ENCODE peak calls at places on chromosomes 4 and X, in four cellular contexts. C, I, S and M are unnamed samples.

GRCh38 chr4:94533405-94534223 is 81.9 kb downstream of the PDLIM5 start:
- DNase-seq in S (no peak), C (no peak), I (no peak), M (no peak)

GRCh38 chr4:108031427-108032083 is 41.9 kb downstream of the HADH start:
- DNase-seq in S (no peak), I (no peak), C (no peak), M (no peak)

GRCh38 chrX:101803451-101803850 is 128.4 kb downstream of the ZMAT1 start:
- DNase-seq in C (no peak), S (no peak), I (peak; percentile 12), M (peak; percentile 44)

GRCh38 chrX:17412692-17413091 is 37.7 kb downstream of the NHS start:
- DNase-seq in C (no peak), S (no peak), I (no peak), M (no peak)

GRCh38 chr4:153649572-153649991 is 34.5 kb upstream of the TLR2 start:
- DNase-seq in S (peak; percentile 64), I (no peak), C (no peak), M (no peak)

GRCh38 chr4:7377223-7377865 is 57.4 kb downstream of the PSAPL1 start:
- DNase-seq in C (no peak), S (no peak), I (no peak), M (no peak)

GRCh38 chrX:45756562-45756961 is 555.9 kb upstream of the DIPK2B start:
- DNase-seq in C (no peak), I (no peak), S (no peak), M (no peak)

GRCh38 chrX:129842510-129843208 is 1.0 kb downstream of the ZDHHC9 start:
- DNase-seq in S (peak; percentile 33), I (peak; percentile 19), C (no peak), M (peak; percentile 69)

GRCh38 chr4:97845758-97846157 is 297.5 kb downstream of the STPG2 start:
- DNase-seq in S (peak; percentile 7), C (no peak), I (no peak), M (no peak)

GRCh38 chrX:110509778-110510510 is 151.3 kb downstream of the RTL9 start:
- DNase-seq in C (peak; percentile 24), S (peak; percentile 89), I (no peak), M (peak; percentile 55)

GRCh38 chr4:25915359-25915716 is 1.3 kb downstream of the SMIM20 start:
- DNase-seq in S (no peak), I (no peak), C (no peak), M (no peak)

GRCh38 chr4:25911356-25911755 is 2.7 kb upstream of the SMIM20 start:
- DNase-seq in I (no peak), C (no peak), S (no peak), M (no peak)

GRCh38 chr4:25913851-25914669 is at the start of gene SMIM20:
- DNase-seq in C (peak; percentile 89), I (peak; percentile 90), S (peak; percentile 92), M (peak; percentile 98)

GRCh38 chr4:25914670-25915358 is 794 bp downstream of the SMIM20 start:
- DNase-seq in S (no peak), I (no peak), C (no peak), M (no peak)

DNA sequence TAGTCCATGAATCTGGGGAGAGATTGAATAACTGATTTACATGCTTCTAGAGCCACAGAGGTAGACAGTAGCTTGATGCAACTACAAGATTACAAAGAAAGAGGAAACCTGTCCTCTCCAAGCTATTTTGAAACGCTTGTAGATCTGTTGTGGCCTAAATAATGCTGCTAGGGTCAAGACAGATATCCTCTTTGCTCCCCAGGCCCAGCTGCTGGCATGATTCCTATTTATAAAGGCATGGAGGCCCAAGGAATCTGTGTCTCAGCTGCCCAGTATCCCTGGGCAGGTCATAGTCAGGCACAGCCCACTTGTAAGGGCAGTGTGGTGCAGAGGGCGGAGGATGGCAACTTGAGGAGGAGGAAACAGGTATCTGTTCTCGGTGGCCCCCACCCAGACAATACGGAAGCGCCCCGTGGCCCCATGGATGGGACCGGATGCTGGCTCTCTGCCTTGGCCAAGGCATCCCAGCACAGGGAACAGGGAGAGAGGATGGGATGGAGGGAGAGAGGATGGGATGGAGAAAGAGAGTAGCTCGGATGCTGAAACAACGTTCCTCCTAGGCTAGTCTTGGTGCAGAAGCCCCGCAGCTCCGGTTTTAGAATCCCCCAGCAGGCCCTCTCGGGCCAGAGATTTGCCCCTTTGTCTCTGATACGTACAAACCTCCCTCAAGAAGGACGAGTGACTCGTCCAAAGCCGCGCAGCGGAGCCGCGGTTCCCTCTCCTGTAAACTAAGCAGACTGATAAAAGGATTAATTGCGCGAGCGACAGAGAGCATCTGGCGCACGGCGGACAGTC is 767 bp upstream of the SMIM20 start:
- DNase-seq in C (no peak), S (peak; percentile 61), I (peak; percentile 33), M (no peak)
- H3K9ac ChIP-seq in C (no peak overlapping the region), S (peak overlapping the region; percentile 73), I (peak overlapping the region; percentile 69), M (peak overlapping the region; percentile 61)

GRCh38 chr4:173272987-173273386 is 61.2 kb downstream of the HMGB2 start:
- DNase-seq in C (no peak), I (no peak), S (no peak), M (no peak)
- H3K27ac ChIP-seq in C (no peak overlapping the region), I (no peak overlapping the region), S (no peak overlapping the region), M (no peak overlapping the region)

GRCh38 chr4:140253556-140254027 is 99.6 kb upstream of the MAML3 start:
- DNase-seq in C (no peak), S (no peak), I (no peak), M (no peak)

GRCh38 chr4:140255919-140256318 is 101.9 kb upstream of the MAML3 start:
- DNase-seq in S (no peak), I (no peak), C (no peak), M (no peak)

GRCh38 chr4:140256335-140256734 is 102.4 kb upstream of the MAML3 start:
- DNase-seq in S (peak; percentile 59), C (no peak), I (peak; percentile 52), M (peak; percentile 68)

GRCh38 chr4:140255467-140255866 is 101.5 kb upstream of the MAML3 start:
- DNase-seq in C (no peak), I (no peak), S (no peak), M (no peak)

DNA sequence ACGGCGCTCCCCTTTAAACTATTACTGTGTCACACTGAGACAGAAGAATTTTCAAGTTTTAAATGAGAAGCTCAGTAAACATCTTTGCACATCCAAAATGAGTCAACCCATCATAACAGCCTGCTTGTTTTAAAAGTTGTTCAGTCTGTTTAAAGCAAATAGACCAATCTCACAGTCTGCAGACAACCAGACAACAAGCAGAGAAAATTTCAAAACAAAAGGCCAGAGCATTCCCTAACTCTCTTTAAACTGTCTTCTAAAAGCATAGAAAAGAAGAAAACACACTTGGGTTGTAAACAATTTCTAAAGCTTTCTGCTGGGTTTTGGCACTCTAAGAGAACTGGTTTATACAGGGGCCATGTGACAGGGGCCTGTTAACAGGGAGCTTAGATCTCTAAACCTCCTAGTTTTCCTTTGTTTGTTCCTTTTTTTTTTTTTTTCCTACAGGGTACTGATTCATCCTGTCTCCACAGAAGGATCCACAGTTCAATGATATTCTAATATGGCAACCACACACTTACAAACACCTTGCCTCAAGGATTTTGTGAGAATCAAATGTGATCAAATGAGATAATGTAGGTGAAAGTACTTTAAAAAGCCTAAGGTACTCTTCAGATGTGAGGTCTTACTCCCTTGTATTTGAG is 100.8 kb upstream of the MAML3 start:
- DNase-seq in I (no peak), C (no peak), S (no peak), M (no peak)
- H3K9ac ChIP-seq in I (no peak overlapping the region), C (no peak overlapping the region), S (no peak overlapping the region), M (no peak overlapping the region)

GRCh38 chr4:17809667-17810066 is 890 bp downstream of the DCAF16 start:
- DNase-seq in S (no peak), I (no peak), C (no peak), M (no peak)
- H3K27ac ChIP-seq in S (no peak overlapping the region), I (peak overlapping the region; percentile 95), C (no peak overlapping the region), M (peak overlapping the region; percentile 95)

GRCh38 chr4:75653845-75654503 is 19.2 kb downstream of the G3BP2 start:
- DNase-seq in C (no peak), I (no peak), S (peak; percentile 84), M (peak; percentile 58)
- H3K9ac ChIP-seq in C (no peak overlapping the region), I (no peak overlapping the region), S (no peak overlapping the region), M (no peak overlapping the region)

GRCh38 chr4:74109116-74109791 is 10.3 kb upstream of the CXCL2 start:
- DNase-seq in I (no peak), S (peak; percentile 96), C (no peak), M (peak; percentile 73)

GRCh38 chr4:74104145-74104544 is 5.2 kb upstream of the CXCL2 start:
- DNase-seq in I (no peak), S (peak; percentile 47), C (no peak), M (no peak)

GRCh38 chr4:74108457-74109115 is 9.6 kb upstream of the CXCL2 start:
- DNase-seq in I (no peak), S (no peak), C (no peak), M (no peak)

GRCh38 chr4:74109894-74110605 is 11.1 kb upstream of the CXCL2 start:
- DNase-seq in S (no peak), C (no peak), I (no peak), M (no peak)

DNA sequence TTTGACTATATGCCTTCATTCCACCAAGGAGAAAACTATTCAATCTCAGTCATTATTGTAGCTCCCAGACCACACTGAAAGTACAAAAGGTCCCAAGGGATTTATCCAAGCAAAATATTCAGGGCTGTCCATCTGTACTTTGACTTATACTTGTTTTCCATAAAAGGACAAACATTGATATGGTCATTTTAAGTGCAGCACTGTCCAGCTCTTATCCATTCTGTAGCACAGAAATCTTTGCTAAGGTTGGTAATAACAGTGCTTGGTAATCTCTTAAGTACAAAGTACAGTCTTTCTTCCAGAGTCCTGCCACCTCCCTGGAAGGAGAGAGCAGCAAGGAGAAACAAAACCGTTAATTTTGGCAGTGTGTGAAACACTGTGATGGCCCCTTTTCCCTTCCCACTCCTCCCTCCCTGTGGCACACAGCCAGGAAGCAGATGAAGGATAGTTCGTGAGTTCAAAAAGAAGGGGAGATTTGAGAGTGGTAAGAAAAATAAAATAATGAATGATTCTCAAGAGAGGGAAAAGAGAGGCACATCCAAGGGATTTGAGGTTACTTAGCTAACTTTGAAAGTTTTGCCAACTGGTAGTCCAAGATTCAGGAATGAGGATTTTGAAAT is 6.8 kb upstream of the CXCL2 start:
- DNase-seq in S (no peak), I (no peak), C (no peak), M (no peak)
- H3K27ac ChIP-seq in S (no peak overlapping the region), I (no peak overlapping the region), C (no peak overlapping the region), M (no peak overlapping the region)

DNA sequence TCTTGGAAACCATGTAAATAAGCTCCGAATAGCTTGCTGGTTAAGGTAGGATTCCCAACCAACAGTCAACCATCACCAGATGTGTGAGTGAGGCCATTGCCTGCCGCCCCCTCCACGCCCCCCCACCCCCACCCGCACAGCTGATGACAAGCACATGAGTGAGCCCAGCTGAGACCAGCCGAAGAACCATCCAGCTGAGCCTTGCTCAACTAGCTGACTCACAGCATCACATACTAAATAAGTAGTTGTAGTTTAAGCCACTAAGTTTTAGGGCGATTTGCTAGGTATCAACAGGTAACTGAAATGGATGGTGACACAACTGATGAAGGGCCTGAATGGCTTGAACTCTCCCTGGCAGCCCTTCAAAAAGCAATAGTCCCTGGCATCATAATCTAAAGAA is 1.6 kb upstream of the CCDC149 start:
- DNase-seq in C (no peak), I (no peak), S (no peak), M (no peak)
- H3K9ac ChIP-seq in C (no peak overlapping the region), I (no peak overlapping the region), S (no peak overlapping the region), M (no peak overlapping the region)

GRCh38 chr4:189162888-189163287 is 777.8 kb upstream of the FRG1 start:
- DNase-seq in I (no peak), S (no peak), C (no peak), M (no peak)

GRCh38 chr4:189162073-189162789 is 778.4 kb upstream of the FRG1 start:
- DNase-seq in S (peak; percentile 56), I (no peak), C (peak; percentile 15), M (peak; percentile 79)
- H3K27ac ChIP-seq in S (no peak overlapping the region), I (no peak overlapping the region), C (peak overlapping the region; percentile 86), M (no peak overlapping the region)